ENCODE peak calls at places on chromosomes 1 and 21, in nine cellular contexts. One of them, this sample, is unnamed. For H3K4me1 and H3K36me3, the result is how much of the 10 kb centered on the place peaks cover.

GRCh38 chr1:228979325-228979699 is 244.0 kb downstream of the RHOU start:
- DNase-seq in heart right ventricle: no peak
- DNase-seq in esophagus muscularis mucosa: no peak
- DNase-seq in lower lobe of right lung: no peak
- DNase-seq in breast epithelium: no peak
- DNase-seq in thoracic aorta: no peak
- DNase-seq in ascending aorta: peak
- DNase-seq in aorta: no peak
- DNase-seq in right lobe of liver: no peak
- DNase-seq in this sample: no peak

GRCh38 chr1:24983006-24983680 is 53.1 kb upstream of the RUNX3 start:
- DNase-seq in right lobe of liver: peak
- DNase-seq in breast epithelium: no peak
- DNase-seq in aorta: peak
- DNase-seq in heart right ventricle: no peak
- DNase-seq in ascending aorta: no peak
- DNase-seq in thoracic aorta: no peak
- DNase-seq in lower lobe of right lung: no peak
- DNase-seq in esophagus muscularis mucosa: no peak
- DNase-seq in this sample: no peak

GRCh38 chr1:203628997-203629508 is 2.4 kb downstream of the ATP2B4 start:
- DNase-seq in breast epithelium: no peak
- DNase-seq in lower lobe of right lung: no peak
- DNase-seq in aorta: no peak
- DNase-seq in esophagus muscularis mucosa: no peak
- DNase-seq in thoracic aorta: no peak
- DNase-seq in heart right ventricle: no peak
- DNase-seq in ascending aorta: no peak
- DNase-seq in right lobe of liver: no peak
- DNase-seq in this sample: no peak

GRCh38 chr1:3914911-3915310 is 14.8 kb upstream of the C1orf174 start:
- DNase-seq in aorta: peak
- DNase-seq in breast epithelium: no peak
- DNase-seq in esophagus muscularis mucosa: no peak
- DNase-seq in heart right ventricle: no peak
- DNase-seq in lower lobe of right lung: peak
- DNase-seq in ascending aorta: no peak
- DNase-seq in right lobe of liver: no peak
- DNase-seq in thoracic aorta: no peak
- DNase-seq in this sample: no peak

GRCh38 chr1:10866314-10867091 is 70.1 kb upstream of the CASZ1 start:
- DNase-seq in breast epithelium: no peak
- DNase-seq in ascending aorta: no peak
- DNase-seq in aorta: peak
- DNase-seq in lower lobe of right lung: no peak
- DNase-seq in thoracic aorta: no peak
- DNase-seq in heart right ventricle: no peak
- DNase-seq in right lobe of liver: peak
- DNase-seq in esophagus muscularis mucosa: no peak
- DNase-seq in this sample: peak

GRCh38 chr1:161044535-161044907 is 1.3 kb downstream of the USF1 start:
- DNase-seq in breast epithelium: no peak
- DNase-seq in ascending aorta: no peak
- DNase-seq in aorta: peak
- DNase-seq in lower lobe of right lung: no peak
- DNase-seq in heart right ventricle: no peak
- DNase-seq in thoracic aorta: no peak
- DNase-seq in right lobe of liver: no peak
- DNase-seq in esophagus muscularis mucosa: no peak
- DNase-seq in this sample: no peak

GRCh38 chr1:173269490-173270230 is 62.5 kb upstream of the TNFSF4 start:
- DNase-seq in esophagus muscularis mucosa: no peak
- DNase-seq in breast epithelium: no peak
- DNase-seq in heart right ventricle: no peak
- DNase-seq in thoracic aorta: no peak
- DNase-seq in right lobe of liver: no peak
- DNase-seq in lower lobe of right lung: no peak
- DNase-seq in ascending aorta: no peak
- DNase-seq in aorta: no peak
- DNase-seq in this sample: no peak

GRCh38 chr1:2236695-2237677 is 8.9 kb downstream of the SKI start:
- DNase-seq in lower lobe of right lung: no peak
- DNase-seq in aorta: no peak
- DNase-seq in thoracic aorta: no peak
- DNase-seq in esophagus muscularis mucosa: no peak
- DNase-seq in breast epithelium: no peak
- DNase-seq in heart right ventricle: no peak
- DNase-seq in ascending aorta: no peak
- DNase-seq in right lobe of liver: no peak
- DNase-seq in this sample: no peak

GRCh38 chr21:42532466-42533181 is 19.0 kb downstream of the SLC37A1 start:
- DNase-seq in thoracic aorta: peak
- DNase-seq in ascending aorta: peak
- DNase-seq in aorta: peak
- DNase-seq in right lobe of liver: peak
- DNase-seq in breast epithelium: no peak
- DNase-seq in heart right ventricle: peak
- DNase-seq in lower lobe of right lung: peak
- DNase-seq in esophagus muscularis mucosa: no peak
- DNase-seq in this sample: peak

GRCh38 chr1:229769809-229770208 is 143.8 kb downstream of the URB2 start:
- DNase-seq in breast epithelium: no peak
- DNase-seq in aorta: no peak
- DNase-seq in thoracic aorta: no peak
- DNase-seq in heart right ventricle: no peak
- DNase-seq in right lobe of liver: no peak
- DNase-seq in lower lobe of right lung: no peak
- DNase-seq in esophagus muscularis mucosa: no peak
- DNase-seq in ascending aorta: no peak
- DNase-seq in this sample: no peak

GRCh38 chr1:205351984-205352713 is 4.6 kb downstream of the KLHDC8A start:
- DNase-seq in ascending aorta: no peak
- DNase-seq in breast epithelium: no peak
- DNase-seq in thoracic aorta: no peak
- DNase-seq in lower lobe of right lung: no peak
- DNase-seq in esophagus muscularis mucosa: no peak
- DNase-seq in right lobe of liver: no peak
- DNase-seq in aorta: peak
- DNase-seq in heart right ventricle: no peak
- DNase-seq in this sample: peak

GRCh38 chr21:45279446-45280177 is 8.1 kb downstream of the POFUT2 start:
- DNase-seq in heart right ventricle: no peak
- DNase-seq in esophagus muscularis mucosa: no peak
- DNase-seq in breast epithelium: peak
- DNase-seq in ascending aorta: peak
- DNase-seq in aorta: no peak
- DNase-seq in thoracic aorta: no peak
- DNase-seq in lower lobe of right lung: peak
- DNase-seq in right lobe of liver: peak
- DNase-seq in this sample: no peak

GRCh38 chr1:5770981-5771765 is 221.1 kb downstream of the NPHP4 start:
- DNase-seq in thoracic aorta: no peak
- DNase-seq in aorta: no peak
- DNase-seq in right lobe of liver: peak
- DNase-seq in heart right ventricle: no peak
- DNase-seq in ascending aorta: peak
- DNase-seq in lower lobe of right lung: no peak
- DNase-seq in breast epithelium: no peak
- DNase-seq in esophagus muscularis mucosa: no peak
- DNase-seq in this sample: no peak

GRCh38 chr1:115089443-115090340 is at the start of gene TSPAN2:
- DNase-seq in ascending aorta: peak
- DNase-seq in heart right ventricle: peak
- DNase-seq in esophagus muscularis mucosa: peak
- DNase-seq in right lobe of liver: peak
- DNase-seq in thoracic aorta: peak
- DNase-seq in lower lobe of right lung: peak
- DNase-seq in aorta: peak
- DNase-seq in breast epithelium: peak
- DNase-seq in this sample: peak

GRCh38 chr1:219806642-219807041 is 121.7 kb downstream of the SLC30A10 start:
- DNase-seq in lower lobe of right lung: no peak
- DNase-seq in ascending aorta: no peak
- DNase-seq in heart right ventricle: no peak
- DNase-seq in right lobe of liver: no peak
- DNase-seq in esophagus muscularis mucosa: no peak
- DNase-seq in aorta: no peak
- DNase-seq in thoracic aorta: no peak
- DNase-seq in breast epithelium: no peak
- DNase-seq in this sample: no peak

GRCh38 chr1:154831470-154831869 is 38.6 kb downstream of the KCNN3 start:
- DNase-seq in heart right ventricle: peak
- DNase-seq in breast epithelium: no peak
- DNase-seq in ascending aorta: no peak
- DNase-seq in thoracic aorta: no peak
- DNase-seq in lower lobe of right lung: no peak
- DNase-seq in aorta: no peak
- DNase-seq in right lobe of liver: no peak
- DNase-seq in esophagus muscularis mucosa: no peak
- DNase-seq in this sample: no peak

GRCh38 chr1:64986903-64987871 is 20.8 kb upstream of the JAK1 start:
- DNase-seq in aorta: no peak
- DNase-seq in esophagus muscularis mucosa: no peak
- DNase-seq in heart right ventricle: no peak
- DNase-seq in ascending aorta: no peak
- DNase-seq in right lobe of liver: no peak
- DNase-seq in thoracic aorta: no peak
- DNase-seq in breast epithelium: no peak
- DNase-seq in lower lobe of right lung: no peak
- DNase-seq in this sample: no peak

DNA sequence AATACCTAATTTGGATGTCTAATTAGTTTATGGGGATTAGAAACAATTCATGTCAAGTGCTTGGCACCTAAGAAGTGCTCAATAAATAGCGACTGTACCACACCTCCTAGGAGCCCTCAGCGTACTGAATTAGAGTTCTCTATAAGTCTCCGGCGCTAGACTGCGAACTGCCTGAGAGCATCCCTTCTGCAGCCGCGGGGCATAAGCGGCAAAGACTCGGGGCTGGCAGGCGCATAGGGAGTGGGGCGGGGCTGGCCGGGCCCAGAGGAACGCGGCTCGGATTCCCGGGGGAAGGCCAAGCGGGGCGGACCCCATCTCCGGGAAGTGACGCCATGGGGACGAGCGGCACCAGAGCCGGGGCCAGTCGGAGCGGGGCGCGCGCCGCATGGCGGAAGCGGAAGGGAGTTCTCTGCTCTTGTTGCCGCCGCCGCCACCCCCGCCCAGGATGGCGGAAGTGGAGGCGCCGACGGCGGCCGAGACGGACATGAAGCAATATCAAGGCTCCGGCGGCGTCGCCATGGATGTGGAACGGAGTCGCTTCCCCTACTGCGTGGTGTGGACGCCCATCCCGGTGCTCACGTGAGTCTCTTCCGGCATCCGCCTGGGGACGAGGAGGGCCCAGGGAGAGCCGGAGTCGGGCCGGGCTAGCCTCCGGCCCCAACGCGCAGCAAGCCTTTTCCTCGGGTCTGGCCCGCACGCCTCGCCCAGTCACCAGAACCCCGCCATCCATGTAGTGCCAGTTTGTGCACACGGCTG is at the start of gene TMEM222:
- DNase-seq in right lobe of liver: peak
- DNase-seq in ascending aorta: peak
- DNase-seq in thoracic aorta: peak
- DNase-seq in esophagus muscularis mucosa: peak
- DNase-seq in aorta: peak
- DNase-seq in heart right ventricle: peak
- DNase-seq in breast epithelium: peak
- DNase-seq in lower lobe of right lung: peak
- DNase-seq in this sample: peak
- H3K4me1 ChIP-seq in right lobe of liver: under half
- H3K4me1 ChIP-seq in ascending aorta: under half
- H3K4me1 ChIP-seq in thoracic aorta: under half
- H3K4me1 ChIP-seq in esophagus muscularis mucosa: half or more
- H3K4me1 ChIP-seq in aorta: under half
- H3K4me1 ChIP-seq in heart right ventricle: under half
- H3K4me1 ChIP-seq in breast epithelium: under half
- H3K4me1 ChIP-seq in lower lobe of right lung: under half
- H3K4me1 ChIP-seq in this sample: under half

GRCh38 chr1:184698001-184698400 is 56.7 kb downstream of the EDEM3 start:
- DNase-seq in thoracic aorta: no peak
- DNase-seq in aorta: no peak
- DNase-seq in heart right ventricle: no peak
- DNase-seq in breast epithelium: no peak
- DNase-seq in lower lobe of right lung: no peak
- DNase-seq in ascending aorta: no peak
- DNase-seq in esophagus muscularis mucosa: no peak
- DNase-seq in right lobe of liver: no peak
- DNase-seq in this sample: no peak
- H3K36me3 ChIP-seq in thoracic aorta: under half
- H3K36me3 ChIP-seq in aorta: under half
- H3K36me3 ChIP-seq in heart right ventricle: half or more
- H3K36me3 ChIP-seq in breast epithelium: under half
- H3K36me3 ChIP-seq in lower lobe of right lung: half or more
- H3K36me3 ChIP-seq in ascending aorta: under half
- H3K36me3 ChIP-seq in esophagus muscularis mucosa: half or more
- H3K36me3 ChIP-seq in right lobe of liver: under half
- H3K36me3 ChIP-seq in this sample: half or more

DNA sequence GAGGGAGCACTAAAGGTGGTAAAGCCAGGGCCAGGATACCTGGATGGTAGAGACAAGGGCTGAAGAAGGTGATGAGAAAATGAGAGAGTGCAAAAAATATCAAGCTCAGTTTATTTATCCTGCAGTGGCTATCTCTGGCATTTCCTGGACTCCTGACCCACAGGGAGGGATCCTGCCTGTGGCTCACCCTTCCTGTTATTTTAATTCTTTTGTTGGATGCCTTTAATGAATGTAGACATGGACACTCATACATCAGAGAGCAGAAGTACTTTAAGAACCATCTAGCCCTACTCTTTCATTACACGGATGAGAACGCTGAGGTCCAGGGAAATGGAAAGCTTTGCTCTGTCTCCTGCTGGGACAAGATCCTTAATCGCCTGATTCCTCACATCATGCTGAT is 20.6 kb downstream of the JUN start:
- DNase-seq in breast epithelium: no peak
- DNase-seq in lower lobe of right lung: no peak
- DNase-seq in heart right ventricle: no peak
- DNase-seq in esophagus muscularis mucosa: no peak
- DNase-seq in thoracic aorta: no peak
- DNase-seq in aorta: no peak
- DNase-seq in ascending aorta: no peak
- DNase-seq in right lobe of liver: no peak
- DNase-seq in this sample: no peak
- H3K27ac ChIP-seq in breast epithelium: no peak
- H3K27ac ChIP-seq in lower lobe of right lung: peak
- H3K27ac ChIP-seq in heart right ventricle: no peak
- H3K27ac ChIP-seq in esophagus muscularis mucosa: no peak
- H3K27ac ChIP-seq in thoracic aorta: no peak
- H3K27ac ChIP-seq in aorta: no peak
- H3K27ac ChIP-seq in ascending aorta: no peak
- H3K27ac ChIP-seq in right lobe of liver: no peak
- H3K27ac ChIP-seq in this sample: peak

DNA sequence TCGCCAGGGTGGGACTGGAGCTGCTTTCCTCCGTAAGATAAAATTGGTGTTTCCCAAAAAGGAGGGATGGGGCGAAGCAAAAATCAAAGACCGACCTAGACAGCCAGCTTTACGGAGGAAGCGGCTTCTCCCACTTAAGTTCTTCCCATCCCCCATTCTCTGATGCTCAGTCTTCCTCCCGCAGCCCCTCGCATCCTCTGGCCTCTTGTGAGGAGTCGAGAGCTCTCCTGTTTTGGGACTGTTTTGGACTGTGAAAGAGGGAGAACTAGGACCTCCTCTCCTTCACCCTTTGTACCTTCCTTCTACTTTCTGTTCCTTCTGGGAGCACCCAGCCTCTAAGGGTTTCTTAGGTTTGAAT is 633 bp downstream of the CTTNBP2NL start:
- DNase-seq in esophagus muscularis mucosa: no peak
- DNase-seq in lower lobe of right lung: no peak
- DNase-seq in thoracic aorta: no peak
- DNase-seq in ascending aorta: no peak
- DNase-seq in right lobe of liver: no peak
- DNase-seq in aorta: no peak
- DNase-seq in breast epithelium: no peak
- DNase-seq in heart right ventricle: no peak
- DNase-seq in this sample: no peak
- H3K4me1 ChIP-seq in esophagus muscularis mucosa: half or more
- H3K4me1 ChIP-seq in lower lobe of right lung: half or more
- H3K4me1 ChIP-seq in thoracic aorta: half or more
- H3K4me1 ChIP-seq in ascending aorta: under half
- H3K4me1 ChIP-seq in right lobe of liver: under half
- H3K4me1 ChIP-seq in aorta: under half
- H3K4me1 ChIP-seq in breast epithelium: under half
- H3K4me1 ChIP-seq in heart right ventricle: half or more
- H3K4me1 ChIP-seq in this sample: under half